ENCODE peak calls at places on chromosome 16, in eight cellular contexts. J, W, G, P, Z, X, U and C are unnamed samples.
A peak's percentile ranks its signal among the peaks of the same experiment; 100 is the strongest.

GRCh38 chr16:16992986-16993783 is 477.6 kb downstream of the XYLT1 start:
- DNase-seq in J (no peak), W (no peak), G (peak; percentile 37), P (no peak), Z (no peak), X (no peak), U (no peak), C (no peak)

GRCh38 chr16:632486-633335 is 1.9 kb downstream of the WFIKKN1 start:
- DNase-seq in J (no peak), W (no peak), G (no peak), P (no peak), Z (no peak), X (no peak), U (no peak), C (no peak)

GRCh38 chr16:70380205-70380918 is 33.7 kb downstream of the DDX19A start:
- DNase-seq in J (peak; percentile 86), W (peak; percentile 96), G (peak; percentile 79), P (peak; percentile 85), Z (no peak), X (peak; percentile 89), U (peak; percentile 64), C (peak; percentile 82)

GRCh38 chr16:12094537-12095265 is 118.2 kb downstream of the SNX29 start:
- DNase-seq in J (no peak), W (no peak), G (no peak), P (no peak), Z (no peak), X (peak; percentile 37), U (no peak), C (no peak)

GRCh38 chr16:88700636-88701482 is 5.3 kb downstream of the RNF166 start:
- DNase-seq in J (peak; percentile 41), W (peak; percentile 80), G (peak; percentile 96), P (peak; percentile 95), Z (peak; percentile 97), X (peak; percentile 100), U (peak; percentile 40), C (peak; percentile 42)

GRCh38 chr16:21952793-21953540 is at the start of gene UQCRC2:
- DNase-seq in J (peak; percentile 95), W (peak; percentile 91), G (peak; percentile 95), P (peak; percentile 95), Z (peak; percentile 69), X (peak; percentile 95), U (peak; percentile 91), C (peak; percentile 89)

GRCh38 chr16:69848635-69849545 is 86.8 kb downstream of the WWP2 start:
- DNase-seq in J (peak; percentile 69), W (peak; percentile 95), G (no peak), P (peak; percentile 94), Z (no peak), X (peak; percentile 83), U (peak; percentile 14), C (peak; percentile 65)

GRCh38 chr16:86956437-86956836 is 360.8 kb downstream of the C16orf95 start:
- DNase-seq in J (no peak), W (no peak), G (no peak), P (no peak), Z (no peak), X (no peak), U (no peak), C (no peak)

GRCh38 chr16:85995591-85996461 is 96.9 kb downstream of the IRF8 start:
- DNase-seq in J (no peak), W (no peak), G (peak; percentile 82), P (no peak), Z (no peak), X (no peak), U (no peak), C (no peak)

GRCh38 chr16:79163666-79164377 is 436.7 kb downstream of the MAF start:
- DNase-seq in J (no peak), W (no peak), G (no peak), P (no peak), Z (no peak), X (no peak), U (no peak), C (no peak)

GRCh38 chr16:47375423-47375822 is 85.4 kb downstream of the ITFG1 start:
- DNase-seq in J (no peak), W (no peak), G (no peak), P (no peak), Z (no peak), X (no peak), U (no peak), C (no peak)

GRCh38 chr16:66382171-66382965 is 15.9 kb downstream of the CDH5 start:
- DNase-seq in J (peak; percentile 99), W (peak; percentile 94), G (no peak), P (peak; percentile 75), Z (no peak), X (peak; percentile 51), U (peak; percentile 98), C (peak; percentile 93)

GRCh38 chr16:10992112-10992511 is 47.7 kb downstream of the CLEC16A start:
- DNase-seq in J (peak; percentile 54), W (peak; percentile 84), G (no peak), P (no peak), Z (no peak), X (no peak), U (peak; percentile 40), C (no peak)

GRCh38 chr16:30904114-30904780 is 7.8 kb downstream of the CTF1 start:
- DNase-seq in J (no peak), W (no peak), G (no peak), P (no peak), Z (no peak), X (peak; percentile 78), U (no peak), C (no peak)

GRCh38 chr16:54933281-54934150 is 2.9 kb downstream of the IRX5 start:
- DNase-seq in J (peak; percentile 4), W (peak; percentile 32), G (no peak), P (no peak), Z (no peak), X (no peak), U (no peak), C (no peak)

GRCh38 chr16:84315422-84315821 is 20.7 kb downstream of the WFDC1 start:
- DNase-seq in J (no peak), W (no peak), G (no peak), P (peak; percentile 15), Z (no peak), X (no peak), U (peak; percentile 56), C (peak; percentile 63)

GRCh38 chr16:30054959-30055553 is 10.5 kb upstream of the ALDOA start:
- DNase-seq in J (peak; percentile 68), W (no peak), G (peak; percentile 65), P (no peak), Z (peak; percentile 56), X (peak; percentile 81), U (peak; percentile 83), C (peak; percentile 64)

GRCh38 chr16:57834936-57835335 is 32.6 kb upstream of the KIFC3 start:
- DNase-seq in J (peak; percentile 64), W (peak; percentile 54), G (no peak), P (no peak), Z (no peak), X (no peak), U (peak; percentile 92), C (no peak)

GRCh38 chr16:72878301-72879269 is 169.3 kb downstream of the ZFHX3 start:
- DNase-seq in J (no peak), W (peak; percentile 81), G (no peak), P (peak; percentile 88), Z (no peak), X (no peak), U (no peak), C (peak; percentile 49)

GRCh38 chr16:11084484-11085024 is 140.2 kb downstream of the CLEC16A start:
- DNase-seq in J (peak; percentile 90), W (peak; percentile 88), G (no peak), P (peak; percentile 73), Z (no peak), X (no peak), U (no peak), C (peak; percentile 95)

GRCh38 chr16:67104061-67104460 is 5.7 kb upstream of the PHAF1 start:
- DNase-seq in J (peak; percentile 52), W (peak; percentile 50), G (peak; percentile 14), P (peak; percentile 49), Z (no peak), X (no peak), U (no peak), C (peak; percentile 58)

GRCh38 chr16:66273644-66274334 is 92.7 kb upstream of the CDH5 start:
- DNase-seq in J (peak; percentile 34), W (peak; percentile 44), G (no peak), P (peak; percentile 50), Z (no peak), X (no peak), U (peak; percentile 65), C (peak; percentile 16)

GRCh38 chr16:88434746-88435145 is 18.3 kb upstream of the ZFPM1 start:
- DNase-seq in J (no peak), W (no peak), G (no peak), P (no peak), Z (no peak), X (no peak), U (no peak), C (no peak)

GRCh38 chr16:66619036-66619435 is 14.5 kb downstream of the CMTM3 start:
- DNase-seq in J (no peak), W (peak; percentile 49), G (no peak), P (peak; percentile 24), Z (no peak), X (no peak), U (no peak), C (no peak)

GRCh38 chr16:35492225-35492624 is 2032.8 kb downstream of the TP53TG3F start:
- DNase-seq in J (no peak), W (no peak), G (no peak), P (no peak), Z (no peak), X (no peak), U (no peak), C (no peak)

GRCh38 chr16:77971306-77972131 is 50.8 kb upstream of the CLEC3A start:
- DNase-seq in J (peak; percentile 61), W (peak; percentile 43), G (peak; percentile 82), P (peak; percentile 75), Z (peak; percentile 32), X (peak; percentile 90), U (peak; percentile 42), C (peak; percentile 33)

GRCh38 chr16:11410382-11411058 is 65.3 kb downstream of the RMI2 start:
- DNase-seq in J (peak; percentile 21), W (peak; percentile 16), G (no peak), P (peak; percentile 11), Z (no peak), X (no peak), U (no peak), C (peak; percentile 15)

GRCh38 chr16:85554114-85554790 is 58.9 kb upstream of the GSE1 start:
- DNase-seq in J (peak; percentile 84), W (peak; percentile 92), G (peak; percentile 95), P (peak; percentile 91), Z (peak; percentile 87), X (peak; percentile 90), U (peak; percentile 62), C (peak; percentile 69)

GRCh38 chr16:10181196-10182162 is 749 bp downstream of the GRIN2A start:
- DNase-seq in J (peak; percentile 61), W (peak; percentile 78), G (peak; percentile 71), P (peak; percentile 49), Z (peak; percentile 77), X (peak; percentile 84), U (peak; percentile 20), C (peak; percentile 2)

GRCh38 chr16:84659656-84660300 is 11.5 kb downstream of the KLHL36 start:
- DNase-seq in J (no peak), W (no peak), G (no peak), P (no peak), Z (no peak), X (peak; percentile 70), U (no peak), C (no peak)

GRCh38 chr16:46918905-46919792 is 35.0 kb downstream of the GPT2 start:
- DNase-seq in J (no peak), W (no peak), G (peak; percentile 87), P (no peak), Z (peak; percentile 74), X (no peak), U (no peak), C (no peak)

GRCh38 chr16:78122774-78123315 is 23.4 kb downstream of the WWOX start:
- DNase-seq in J (peak; percentile 74), W (peak; percentile 50), G (peak; percentile 45), P (peak; percentile 75), Z (no peak), X (no peak), U (peak; percentile 54), C (peak; percentile 63)